ENCODE peak calls at places on chromosomes 4 and X, in four cellular contexts. P is ureter, V is NCI-H1930, D is NCI-H510A. C is an unnamed sample.

GRCh38 chr4:7857238-7857701 is 82.4 kb downstream of the AFAP1 start:
- DNase-seq in P (no peak), V (no peak), D (no peak), C (peak)

GRCh38 chr4:8911311-8912088 is 39.9 kb upstream of the HMX1 start:
- DNase-seq in P (peak), V (no peak), D (no peak), C (peak)

GRCh38 chr4:66842401-66842800 is 702.9 kb downstream of the CENPC start:
- DNase-seq in P (no peak), V (no peak), D (no peak), C (no peak)

GRCh38 chrX:20374866-20375530 is 108.3 kb upstream of the RPS6KA3 start:
- DNase-seq in P (no peak), V (no peak), D (peak), C (no peak)

GRCh38 chr4:170491981-170492380 is 402.2 kb upstream of the AADAT start:
- DNase-seq in P (no peak), V (no peak), D (no peak), C (no peak)

GRCh38 chr4:172648471-172648870 is 520.1 kb upstream of the GALNT7 start:
- DNase-seq in P (no peak), V (no peak), D (no peak), C (no peak)

GRCh38 chr4:147768113-147768512 is 36.2 kb downstream of the ARHGAP10 start:
- DNase-seq in P (no peak), V (no peak), D (no peak), C (no peak)

GRCh38 chrX:114797494-114797893 is 213.6 kb downstream of the HTR2C start:
- DNase-seq in P (no peak), V (no peak), D (no peak), C (no peak)

GRCh38 chr4:17358236-17358635 is 153.7 kb downstream of the QDPR start:
- DNase-seq in P (no peak), V (no peak), D (no peak), C (no peak)

GRCh38 chr4:169744601-169745000 is 13.1 kb downstream of the HPF1 start:
- DNase-seq in P (no peak), V (no peak), D (no peak), C (no peak)

GRCh38 chrX:46737462-46737861 is 21.5 kb downstream of the SLC9A7 start:
- DNase-seq in P (no peak), V (no peak), D (no peak), C (no peak)

GRCh38 chr4:82905205-82905604 is 4.7 kb downstream of the THAP9 start:
- DNase-seq in P (no peak), V (no peak), D (no peak), C (no peak)

GRCh38 chr4:13642163-13642562 is 14.6 kb upstream of the BOD1L1 start:
- DNase-seq in P (no peak), V (no peak), D (no peak), C (no peak)

GRCh38 chr4:2313366-2313765 is 51.5 kb upstream of the MXD4 start:
- DNase-seq in P (no peak), V (no peak), D (no peak), C (no peak)

GRCh38 chr4:3288571-3289094 is 4.2 kb upstream of the RGS12 start:
- DNase-seq in P (no peak), V (no peak), D (no peak), C (no peak)

GRCh38 chrX:81120270-81120935 is 81.3 kb downstream of the HMGN5 start:
- DNase-seq in P (no peak), V (no peak), D (no peak), C (no peak)

GRCh38 chr4:143728171-143728570 is 27.7 kb upstream of the FREM3 start:
- DNase-seq in P (no peak), V (no peak), D (no peak), C (peak)

GRCh38 chrX:26783512-26784225 is 567.7 kb downstream of the MAGEB5 start:
- DNase-seq in P (no peak), V (no peak), D (no peak), C (no peak)

GRCh38 chr4:121070696-121071639 is 1.4 kb downstream of the NDNF start:
- DNase-seq in P (peak), V (peak), D (no peak), C (peak)

GRCh38 chrX:48573690-48574269 is 504 bp upstream of the RBM3 start:
- DNase-seq in P (peak), V (peak), D (no peak), C (no peak)

GRCh38 chr4:183858011-183858615 is 47.0 kb upstream of the STOX2 start:
- DNase-seq in P (no peak), V (no peak), D (no peak), C (no peak)

GRCh38 chr4:145735777-145736176 is 55.8 kb downstream of the C4orf51 start:
- DNase-seq in P (no peak), V (no peak), D (no peak), C (no peak)

GRCh38 chr4:96092151-96092705 is 252.3 kb downstream of the PDHA2 start:
- DNase-seq in P (no peak), V (no peak), D (no peak), C (no peak)

GRCh38 chr4:177769155-177769554 is 326.9 kb upstream of the AGA start:
- DNase-seq in P (no peak), V (no peak), D (no peak), C (no peak)

GRCh38 chr4:65175585-65175984 is 494.7 kb downstream of the EPHA5 start:
- DNase-seq in P (no peak), V (no peak), D (no peak), C (no peak)

GRCh38 chr4:25312496-25313193 is at the start of gene ZCCHC4:
- DNase-seq in P (peak), V (peak), D (peak), C (peak)

GRCh38 chr4:182818926-182819730 is 98.1 kb downstream of the DCTD start:
- DNase-seq in P (no peak), V (no peak), D (no peak), C (no peak)

GRCh38 chr4:48129307-48130014 is 4.6 kb downstream of the TXK start:
- DNase-seq in P (no peak), V (no peak), D (no peak), C (peak)

GRCh38 chrX:85963736-85964135 is 83.6 kb downstream of the CHM start:
- DNase-seq in P (no peak), V (no peak), D (no peak), C (peak)

GRCh38 chrX:123920065-123920785 is 41.3 kb upstream of the STAG2 start:
- DNase-seq in P (no peak), V (no peak), D (no peak), C (peak)

GRCh38 chr4:151744614-151745013 is 16.2 kb downstream of the GATB start:
- DNase-seq in P (no peak), V (no peak), D (no peak), C (peak)

GRCh38 chr4:31518796-31519250 is 798.7 kb downstream of the PCDH7 start:
- DNase-seq in P (no peak), V (no peak), D (no peak), C (no peak)

GRCh38 chr4:123535037-123535748 is 138.6 kb downstream of the SPRY1 start:
- DNase-seq in P (no peak), V (no peak), D (no peak), C (no peak)

GRCh38 chrX:5236096-5236495 is 992.6 kb downstream of the NLGN4X start:
- DNase-seq in P (no peak), V (no peak), D (peak), C (no peak)

GRCh38 chr4:95549246-95550138 is 719 bp upstream of the UNC5C start:
- DNase-seq in P (peak), V (no peak), D (no peak), C (no peak)

GRCh38 chr4:142095886-142096605 is 459.7 kb downstream of the IL15 start:
- DNase-seq in P (peak), V (peak), D (no peak), C (peak)

GRCh38 chrX:45232139-45232538 is 31.5 kb upstream of the DIPK2B start:
- DNase-seq in P (no peak), V (no peak), D (no peak), C (no peak)